ENCODE peak calls at places on chromosomes 3 and 15, in four cellular contexts. I is K562, J is GM12878, W is A549. O is an unnamed sample.

GRCh38 chr15:66132251-66132816 is 121.2 kb downstream of the MEGF11 start:
- DNase-seq in J (no peak), I (no peak), W (no peak), O (no peak)

GRCh38 chr3:140599009-140599408 is 78.9 kb upstream of the TRIM42 start:
- DNase-seq in J (no peak), I (no peak), W (no peak), O (no peak)

GRCh38 chr15:99717129-99718024 is 15.9 kb downstream of the LYSMD4 start:
- DNase-seq in I (no peak), W (no peak), J (no peak), O (no peak)

GRCh38 chr15:95041297-95041696 is 809.9 kb downstream of the MCTP2 start:
- DNase-seq in J (no peak), I (no peak), W (no peak), O (no peak)

GRCh38 chr3:140903196-140903595 is 38.4 kb upstream of the SLC25A36 start:
- DNase-seq in J (no peak), W (no peak), I (no peak), O (peak)

GRCh38 chr15:94414921-94415320 is 183.6 kb downstream of the MCTP2 start:
- DNase-seq in J (no peak), I (no peak), W (no peak), O (no peak)

GRCh38 chr3:165895919-165896318 is 58.7 kb upstream of the BCHE start:
- DNase-seq in J (no peak), W (no peak), I (peak), O (no peak)

GRCh38 chr3:162171970-162172369 is 675.4 kb downstream of the OTOL1 start:
- DNase-seq in J (no peak), W (no peak), I (no peak), O (no peak)

GRCh38 chr3:88180398-88180999 is 30.7 kb downstream of the C3orf38 start:
- DNase-seq in W (peak), I (peak), J (peak), O (peak)

GRCh38 chr3:69443554-69443953 is 57.7 kb upstream of the FRMD4B start:
- DNase-seq in J (no peak), I (no peak), W (no peak), O (peak)

GRCh38 chr3:24101676-24102168 is 156.6 kb downstream of the NR1D2 start:
- DNase-seq in J (no peak), I (no peak), W (no peak), O (no peak)

GRCh38 chr15:48693474-48693873 is 48.0 kb upstream of the FBN1 start:
- DNase-seq in I (no peak), W (no peak), J (no peak), O (peak)

GRCh38 chr3:100993309-100993708 is at the start of gene ABI3BP:
- DNase-seq in I (peak), J (no peak), W (peak), O (peak)

GRCh38 chr3:38834717-38835116 is 18.7 kb upstream of the SCN10A start:
- DNase-seq in W (no peak), I (no peak), J (no peak), O (no peak)

GRCh38 chr3:167507954-167508353 is 34.1 kb upstream of the SERPINI2 start:
- DNase-seq in W (no peak), I (no peak), J (no peak), O (no peak)

GRCh38 chr3:68866157-68866556 is 66.2 kb downstream of the TAFA4 start:
- DNase-seq in J (no peak), I (no peak), W (no peak), O (no peak)

GRCh38 chr15:59699810-59700431 is 10.8 kb upstream of the BNIP2 start:
- DNase-seq in W (peak), J (no peak), I (no peak), O (peak)

GRCh38 chr3:155292133-155292532 is 1.4 kb downstream of the STRIT1 start:
- DNase-seq in I (no peak), W (no peak), J (no peak), O (peak)

GRCh38 chr3:39011191-39011736 is 40.5 kb downstream of the SCN11A start:
- DNase-seq in J (no peak), I (no peak), W (no peak), O (no peak)

GRCh38 chr3:194404365-194405140 is 5.5 kb upstream of the GP5 start:
- DNase-seq in J (no peak), I (no peak), W (no peak), O (peak)

GRCh38 chr3:43948013-43948412 is 257.3 kb downstream of the ABHD5 start:
- DNase-seq in I (no peak), W (no peak), J (no peak), O (no peak)

GRCh38 chr15:101675796-101676582 is 23.8 kb upstream of the TM2D3 start:
- DNase-seq in W (peak), I (no peak), J (no peak), O (peak)

GRCh38 chr3:37183375-37183831 is 9.0 kb upstream of the LRRFIP2 start:
- DNase-seq in I (no peak), J (no peak), W (no peak), O (peak)

GRCh38 chr15:66899555-66900350 is 165.6 kb upstream of the SMAD3 start:
- DNase-seq in W (no peak), J (no peak), I (no peak), O (peak)

GRCh38 chr3:38281895-38282686 is at the start of gene SLC22A14:
- DNase-seq in J (no peak), I (peak), W (no peak), O (no peak)

GRCh38 chr3:31861839-31862238 is 119.2 kb downstream of the OSBPL10 start:
- DNase-seq in I (no peak), W (no peak), J (no peak), O (no peak)

GRCh38 chr3:31235062-31235704 is 297.5 kb upstream of the STT3B start:
- DNase-seq in J (no peak), W (no peak), I (no peak), O (no peak)

GRCh38 chr3:125069452-125069851 is 13.7 kb upstream of the HEG1 start:
- DNase-seq in I (no peak), W (no peak), J (no peak), O (no peak)

GRCh38 chr3:43794776-43795175 is 104.0 kb downstream of the ABHD5 start:
- DNase-seq in I (no peak), W (no peak), J (no peak), O (peak)

GRCh38 chr3:136954246-136954645 is 3.5 kb upstream of the IL20RB start:
- DNase-seq in W (no peak), I (no peak), J (no peak), O (no peak)

GRCh38 chr3:110413807-110414748 is 657.5 kb upstream of the NECTIN3 start:
- DNase-seq in W (no peak), J (no peak), I (no peak), O (peak)

GRCh38 chr15:33154366-33155166 is 39.9 kb downstream of the FMN1 start:
- DNase-seq in J (no peak), W (no peak), I (no peak), O (peak)

GRCh38 chr3:124951511-124952390 is 17.2 kb upstream of the MUC13 start:
- DNase-seq in J (no peak), I (no peak), W (no peak), O (peak)

GRCh38 chr15:101122266-101122665 is 129.6 kb downstream of the CHSY1 start:
- DNase-seq in W (no peak), J (no peak), I (no peak), O (no peak)

GRCh38 chr3:106929081-106929480 is 448.2 kb upstream of the CCDC54 start:
- DNase-seq in J (no peak), W (no peak), I (no peak), O (no peak)
- TF ChIP-seq RCOR1 in J (no peak), W (no peak), I (no peak), O (no peak)

GRCh38 chr3:65402597-65402996 is 636.1 kb downstream of the MAGI1 start:
- DNase-seq in I (no peak), W (no peak), J (no peak), O (peak)
- TF ChIP-seq BHLHE40 in I (no peak), W (no peak), J (no peak), O (peak)

DNA sequence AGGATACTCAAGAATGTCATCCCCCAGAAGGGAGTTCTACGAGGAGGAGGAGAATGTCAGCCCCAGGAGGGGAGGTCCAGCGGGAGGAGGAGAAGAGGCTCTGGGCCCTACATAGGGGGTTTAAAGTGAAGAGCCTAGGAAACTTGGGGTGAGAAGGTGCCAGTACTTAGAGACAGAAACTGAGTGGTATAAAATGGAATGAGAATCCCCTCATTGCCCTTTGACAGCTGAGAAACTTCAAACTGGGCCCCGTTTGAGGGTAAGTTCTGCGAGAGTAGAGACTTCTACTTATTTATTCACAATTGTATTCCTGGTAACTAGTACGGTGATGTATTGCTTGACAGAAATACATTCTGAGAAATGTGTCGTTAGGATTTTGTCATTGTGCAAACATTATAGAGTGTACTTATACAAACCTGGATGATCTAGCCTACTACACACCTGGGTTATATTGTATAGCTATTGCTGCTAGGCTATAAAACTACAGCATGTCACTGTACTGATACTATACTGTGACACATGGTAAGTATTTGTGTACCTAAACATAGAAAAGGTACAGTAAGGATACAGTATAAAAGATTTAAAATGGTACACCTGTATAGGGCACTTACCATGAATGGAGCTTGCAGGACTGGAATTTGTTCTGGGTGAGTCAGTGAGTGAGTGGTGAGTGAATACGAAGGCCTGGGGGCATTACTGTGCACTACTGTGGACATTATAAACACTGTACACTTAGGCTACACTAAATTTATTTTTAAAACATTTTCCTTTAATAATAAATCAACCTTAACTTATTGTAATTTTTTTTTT is 62.0 kb downstream of the TSC22D2 start:
- DNase-seq in J (no peak), I (no peak), W (no peak), O (peak)
- TF ChIP-seq USF2 in J (no peak), I (no peak), W (no peak), O (no peak)

DNA sequence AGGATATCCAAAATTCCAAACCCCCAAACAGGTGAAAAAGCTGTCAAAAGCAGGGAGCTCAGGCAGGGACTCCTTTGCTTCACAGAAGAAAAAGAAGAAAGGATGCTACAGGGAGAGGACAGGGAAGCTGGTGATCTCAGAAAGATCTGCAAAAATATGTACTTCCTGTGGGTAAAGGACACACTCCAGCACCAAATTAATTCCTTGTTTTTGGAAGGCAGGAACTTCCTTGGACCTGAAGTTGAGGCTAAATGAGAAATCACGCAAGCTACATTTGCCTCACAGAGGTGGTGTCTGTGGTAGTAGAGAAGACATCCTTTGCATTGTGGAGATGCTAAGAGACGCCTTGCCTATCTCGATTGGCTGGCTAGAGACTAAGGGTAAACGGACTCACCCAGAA is 26.7 kb upstream of the ANPEP start:
- DNase-seq in J (no peak), W (no peak), I (no peak), O (no peak)
- TF ChIP-seq RCOR1 in J (no peak), W (no peak), I (no peak), O (no peak)

DNA sequence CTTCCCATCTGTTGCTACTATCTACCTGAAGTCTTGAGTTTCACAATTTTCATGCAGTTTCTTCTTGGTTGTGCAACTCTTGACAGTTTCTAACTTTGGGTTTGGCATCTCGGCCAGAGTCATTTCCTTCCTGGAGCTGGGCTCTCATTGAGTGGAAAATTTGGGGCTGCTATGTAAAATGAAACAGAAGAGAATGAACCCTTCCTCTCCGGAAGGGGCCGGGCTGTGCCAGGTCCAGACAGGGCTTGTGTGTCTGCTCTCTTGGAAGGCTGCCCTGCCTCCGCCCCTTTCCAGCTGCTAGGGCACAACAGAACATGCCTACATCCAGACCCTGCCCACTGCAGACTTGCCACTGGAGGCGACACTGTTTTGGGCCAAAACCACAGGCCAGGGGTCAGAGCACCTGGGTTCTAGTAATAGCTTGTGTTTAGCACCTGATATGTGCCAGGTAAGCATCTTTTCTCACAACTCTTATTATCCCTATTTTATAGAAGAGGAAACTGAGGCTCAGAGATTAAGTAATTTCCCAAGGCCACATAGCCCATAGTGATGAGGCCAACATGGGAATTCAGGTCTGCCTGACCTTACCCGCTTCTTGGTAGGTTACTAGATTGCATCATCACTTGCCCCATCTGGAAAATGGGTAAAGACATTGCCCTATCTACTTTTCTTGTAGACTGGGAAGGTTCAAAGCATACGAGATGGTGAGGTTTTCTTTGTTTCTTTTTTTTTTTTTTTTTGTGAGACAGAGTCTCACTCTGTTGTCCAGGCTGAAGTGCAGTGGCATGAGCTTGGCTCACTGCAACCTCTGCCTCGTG is 25.0 kb downstream of the IRAK2 start:
- DNase-seq in W (peak), I (no peak), J (peak), O (peak)
- TF ChIP-seq BHLHE40 in W (no peak), I (no peak), J (no peak), O (no peak)

O was measured in IMR-90.